ENCODE peak calls at places on chromosomes 6 and 20, in ten cellular contexts. W, O, J, N, K, P, S, X, U and Q are unnamed samples.
A peak's percentile ranks its signal among the peaks of the same experiment; 100 is the strongest.

GRCh38 chr20:39829255-39829654 is 859.8 kb downstream of the MAFB start:
- DNase-seq in W (no peak), O (no peak), J (peak; percentile 28), N (no peak), K (no peak), P (peak; percentile 23), S (no peak), X (no peak), U (no peak), Q (no peak)

GRCh38 chr6:27251672-27252251 is 4.3 kb downstream of the PRSS16 start:
- DNase-seq in W (peak; percentile 91), O (peak; percentile 94), J (peak; percentile 44), N (peak; percentile 47), K (peak; percentile 25), P (peak; percentile 90), S (peak; percentile 81), X (peak; percentile 20), U (peak; percentile 93), Q (no peak)

GRCh38 chr6:142760152-142760551 is 184.8 kb downstream of the HIVEP2 start:
- DNase-seq in W (no peak), O (no peak), J (no peak), N (no peak), K (no peak), P (no peak), S (peak; percentile 50), X (no peak), U (no peak), Q (no peak)

GRCh38 chr6:44034391-44034861 is 92.8 kb downstream of the MRPL14 start:
- DNase-seq in W (no peak), O (peak; percentile 66), J (no peak), N (no peak), K (no peak), P (no peak), S (peak; percentile 71), X (peak; percentile 21), U (peak; percentile 71), Q (no peak)

GRCh38 chr20:32607727-32608663 is 22.9 kb upstream of the NOL4L start:
- DNase-seq in W (no peak), O (no peak), J (no peak), N (no peak), K (no peak), P (no peak), S (no peak), X (no peak), U (no peak), Q (no peak)

GRCh38 chr6:12313992-12314589 is 23.9 kb downstream of the EDN1 start:
- DNase-seq in W (peak; percentile 48), O (no peak), J (no peak), N (no peak), K (no peak), P (no peak), S (peak; percentile 58), X (no peak), U (peak; percentile 55), Q (no peak)

GRCh38 chr20:19750907-19751636 is 7.0 kb upstream of the RIN2 start:
- DNase-seq in W (no peak), O (no peak), J (no peak), N (peak; percentile 48), K (no peak), P (no peak), S (no peak), X (no peak), U (no peak), Q (no peak)

GRCh38 chr6:36917541-36918193 is 31.9 kb downstream of the C6orf89 start:
- DNase-seq in W (no peak), O (peak; percentile 68), J (peak; percentile 88), N (no peak), K (peak; percentile 62), P (no peak), S (no peak), X (peak; percentile 71), U (no peak), Q (no peak)

GRCh38 chr6:5305968-5306626 is 44.8 kb downstream of the FARS2 start:
- DNase-seq in W (no peak), O (no peak), J (peak; percentile 68), N (no peak), K (no peak), P (no peak), S (no peak), X (no peak), U (no peak), Q (no peak)

GRCh38 chr6:137813308-137813707 is 53.8 kb upstream of the TNFAIP3 start:
- DNase-seq in W (no peak), O (no peak), J (no peak), N (no peak), K (no peak), P (no peak), S (no peak), X (no peak), U (no peak), Q (no peak)

GRCh38 chr20:17835941-17836861 is 132.4 kb downstream of the SNX5 start:
- DNase-seq in W (no peak), O (no peak), J (peak; percentile 94), N (no peak), K (peak; percentile 87), P (no peak), S (no peak), X (peak; percentile 88), U (peak; percentile 89), Q (peak; percentile 70)

GRCh38 chr20:5168582-5169396 is 42.0 kb downstream of the CDS2 start:
- DNase-seq in W (no peak), O (no peak), J (peak; percentile 57), N (peak; percentile 32), K (peak; percentile 35), P (peak; percentile 43), S (peak; percentile 70), X (no peak), U (peak; percentile 75), Q (no peak)

GRCh38 chr6:5214570-5215052 is 46.1 kb downstream of the LYRM4 start:
- DNase-seq in W (no peak), O (no peak), J (peak; percentile 69), N (peak; percentile 4), K (peak; percentile 29), P (peak; percentile 81), S (no peak), X (peak; percentile 21), U (no peak), Q (peak; percentile 54)

GRCh38 chr6:72374864-72375263 is 247.0 kb upstream of the KCNQ5 start:
- DNase-seq in W (no peak), O (no peak), J (no peak), N (no peak), K (no peak), P (no peak), S (no peak), X (no peak), U (no peak), Q (no peak)

GRCh38 chr6:44250067-44250717 is 3.3 kb downstream of the HSP90AB1 start:
- DNase-seq in W (no peak), O (no peak), J (no peak), N (no peak), K (no peak), P (no peak), S (no peak), X (no peak), U (no peak), Q (no peak)

GRCh38 chr20:32737371-32738223 is 5.7 kb downstream of the COMMD7 start:
- DNase-seq in W (no peak), O (no peak), J (peak; percentile 32), N (no peak), K (no peak), P (no peak), S (peak; percentile 69), X (no peak), U (no peak), Q (peak; percentile 65)

GRCh38 chr6:160750276-160750689 is 48.2 kb downstream of the PLG start:
- DNase-seq in W (no peak), O (no peak), J (no peak), N (peak; percentile 35), K (no peak), P (peak; percentile 57), S (peak; percentile 18), X (no peak), U (no peak), Q (no peak)

GRCh38 chr6:27911953-27912446 is at the start of gene OR2B2:
- DNase-seq in W (no peak), O (no peak), J (no peak), N (no peak), K (no peak), P (no peak), S (no peak), X (no peak), U (no peak), Q (no peak)

GRCh38 chr6:83488448-83488847 is 23.9 kb upstream of the PRSS35 start:
- DNase-seq in W (no peak), O (no peak), J (no peak), N (no peak), K (no peak), P (no peak), S (no peak), X (no peak), U (no peak), Q (no peak)

GRCh38 chr20:4740774-4741431 is 19.2 kb downstream of the PRND start:
- DNase-seq in W (peak; percentile 58), O (no peak), J (peak; percentile 46), N (peak; percentile 35), K (peak; percentile 31), P (peak; percentile 62), S (peak; percentile 47), X (peak; percentile 37), U (no peak), Q (no peak)

GRCh38 chr6:169918239-169918953 is 167.0 kb downstream of the ERMARD start:
- DNase-seq in W (no peak), O (no peak), J (no peak), N (no peak), K (no peak), P (no peak), S (no peak), X (no peak), U (peak; percentile 54), Q (no peak)

GRCh38 chr6:159125977-159126376 is 43.2 kb upstream of the FNDC1 start:
- DNase-seq in W (no peak), O (no peak), J (no peak), N (no peak), K (peak; percentile 70), P (no peak), S (no peak), X (no peak), U (no peak), Q (no peak)

GRCh38 chr20:57653910-57654309 is 33.7 kb upstream of the ZBP1 start:
- DNase-seq in W (no peak), O (peak; percentile 43), J (no peak), N (no peak), K (no peak), P (peak; percentile 1), S (no peak), X (peak; percentile 12), U (peak; percentile 30), Q (no peak)

GRCh38 chr6:132798820-132799538 is 542 bp upstream of the SLC18B1 start:
- DNase-seq in W (peak; percentile 88), O (peak; percentile 85), J (peak; percentile 52), N (peak; percentile 63), K (peak; percentile 50), P (peak; percentile 72), S (peak; percentile 65), X (peak; percentile 61), U (peak; percentile 85), Q (no peak)

GRCh38 chr6:166257911-166258318 is 50.3 kb downstream of the PRR18 start:
- DNase-seq in W (no peak), O (no peak), J (no peak), N (no peak), K (no peak), P (no peak), S (no peak), X (no peak), U (no peak), Q (no peak)

GRCh38 chr20:45969712-45970634 is 2.0 kb downstream of the ZNF335 start:
- DNase-seq in W (no peak), O (peak; percentile 62), J (peak; percentile 76), N (no peak), K (no peak), P (peak; percentile 33), S (peak; percentile 76), X (no peak), U (peak; percentile 30), Q (peak; percentile 32)

GRCh38 chr6:40806479-40806878 is 219.3 kb upstream of the LRFN2 start:
- DNase-seq in W (no peak), O (no peak), J (no peak), N (no peak), K (no peak), P (no peak), S (no peak), X (no peak), U (no peak), Q (no peak)

GRCh38 chr6:5130135-5130866 is 45.2 kb downstream of the PPP1R3G start:
- DNase-seq in W (no peak), O (no peak), J (no peak), N (no peak), K (no peak), P (no peak), S (no peak), X (no peak), U (no peak), Q (no peak)